ENCODE peak calls at places on chromosomes 4 and X, in eight cellular contexts. F, Y, W, D, O, C, R and L are unnamed samples.

GRCh38 chrX:154059231-154059630 is 38.3 kb downstream of the MECP2 start:
- DNase-seq in O (no peak), C (no peak), W (no peak), F (no peak), Y (no peak), D (no peak), R (no peak), L (no peak)

GRCh38 chr4:16205298-16206164 is 20.7 kb downstream of the TAPT1 start:
- DNase-seq in F (peak), D (peak), Y (no peak), R (peak), W (no peak), C (peak), O (no peak), L (peak)

GRCh38 chrX:24025741-24026402 is 1.1 kb downstream of the KLHL15 start:
- DNase-seq in R (peak), F (no peak), Y (peak), D (peak), O (no peak), C (no peak), W (peak), L (no peak)

GRCh38 chrX:154525606-154526490 is 9.8 kb upstream of the FAM3A start:
- DNase-seq in W (no peak), O (no peak), R (no peak), Y (no peak), D (no peak), C (no peak), F (no peak), L (no peak)

GRCh38 chr4:29708473-29708872 is 1011.7 kb upstream of the PCDH7 start:
- DNase-seq in F (no peak), C (no peak), D (no peak), R (no peak), W (no peak), Y (peak), O (no peak), L (no peak)

GRCh38 chr4:94262163-94263016 is 54.7 kb downstream of the SMARCAD1 start:
- DNase-seq in D (no peak), W (no peak), O (no peak), R (no peak), C (peak), Y (peak), F (no peak), L (no peak)

GRCh38 chr4:5206391-5206790 is 155.1 kb downstream of the STK32B start:
- DNase-seq in Y (peak), R (peak), F (peak), D (peak), W (peak), O (no peak), C (no peak), L (no peak)

GRCh38 chr4:55426518-55426917 is 30.8 kb downstream of the TMEM165 start:
- DNase-seq in R (no peak), F (no peak), D (peak), Y (no peak), W (no peak), C (no peak), O (no peak), L (no peak)

GRCh38 chr4:38139187-38139586 is 179.0 kb downstream of the PTTG2 start:
- DNase-seq in O (no peak), C (no peak), W (no peak), Y (no peak), D (no peak), F (no peak), R (no peak), L (no peak)

GRCh38 chrX:9656277-9656676 is 109.4 kb downstream of the GPR143 start:
- DNase-seq in C (no peak), W (peak), Y (no peak), D (no peak), R (no peak), F (no peak), O (no peak), L (no peak)

GRCh38 chr4:69092190-69092589 is 4.1 kb upstream of the UGT2B7 start:
- DNase-seq in F (no peak), D (no peak), O (no peak), C (no peak), W (peak), R (no peak), Y (peak), L (no peak)

GRCh38 chrX:94961730-94962129 is 1287.7 kb downstream of the FAM133A start:
- DNase-seq in W (no peak), F (no peak), O (no peak), Y (no peak), R (peak), C (no peak), D (no peak), L (no peak)

GRCh38 chr4:73690051-73690744 is 50.2 kb upstream of the CXCL8 start:
- DNase-seq in D (no peak), O (no peak), R (no peak), W (no peak), F (peak), Y (peak), C (no peak), L (no peak)

GRCh38 chr4:113397114-113397701 is 347.8 kb downstream of the ANK2 start:
- DNase-seq in R (no peak), F (peak), D (no peak), W (peak), Y (peak), C (no peak), O (no peak), L (peak)

GRCh38 chr4:98210293-98210692 is 50.9 kb upstream of the RAP1GDS1 start:
- DNase-seq in Y (no peak), C (no peak), O (no peak), R (no peak), D (no peak), F (no peak), W (no peak), L (no peak)

GRCh38 chrX:8404958-8405357 is 59.7 kb upstream of the VCX3B start:
- DNase-seq in D (no peak), F (no peak), C (no peak), W (no peak), Y (peak), R (no peak), O (no peak), L (no peak)

GRCh38 chr4:149008415-149009025 is 566.3 kb upstream of the NR3C2 start:
- DNase-seq in R (no peak), Y (peak), F (no peak), W (no peak), C (no peak), D (no peak), O (no peak), L (no peak)

GRCh38 chrX:64805683-64806082 is 170.6 kb downstream of the ZC4H2 start:
- DNase-seq in D (no peak), C (no peak), R (no peak), W (no peak), O (no peak), Y (no peak), F (no peak), L (no peak)